ENCODE peak calls at places on chromosomes 13 and 19, in eight cellular contexts. Z is GM23248, R is AG04450, X is left cardiac atrium, M is fibroblast of lung, Q is NCI-H2081, S is HFFc6, C is NCI-H1694 treated with DMSO at 0.1 percent for 48 hours. O is an unnamed sample.

GRCh38 chr19:29879655-29879974 is 62.4 kb upstream of the URI1 start:
- DNase-seq in Z (no peak), R (no peak), X (no peak), M (no peak), Q (no peak), S (no peak), C (no peak), O (no peak)

GRCh38 chr19:41994521-41994971 is 516 bp upstream of the ATP1A3 start:
- DNase-seq in Z (no peak), R (no peak), X (no peak), M (no peak), Q (no peak), S (no peak), C (no peak), O (no peak)

GRCh38 chr13:48890386-48890785 is 85.3 kb upstream of the FNDC3A start:
- DNase-seq in Z (peak), R (no peak), X (no peak), M (peak), Q (no peak), S (no peak), C (no peak), O (no peak)

GRCh38 chr19:55809381-55810058 is 22.3 kb downstream of the NLRP11 start:
- DNase-seq in Z (peak), R (no peak), X (peak), M (peak), Q (peak), S (peak), C (peak), O (no peak)

GRCh38 chr13:46749951-46750350 is 47.0 kb downstream of the ESD start:
- DNase-seq in Z (peak), R (no peak), X (no peak), M (peak), Q (no peak), S (no peak), C (no peak), O (no peak)

GRCh38 chr19:8611890-8612806 is 1.6 kb upstream of the ADAMTS10 start:
- DNase-seq in Z (peak), R (no peak), X (peak), M (peak), Q (no peak), S (peak), C (no peak), O (peak)

GRCh38 chr13:60759499-60759898 is 362.5 kb downstream of the TDRD3 start:
- DNase-seq in Z (no peak), R (no peak), X (no peak), M (peak), Q (no peak), S (no peak), C (no peak), O (no peak)

GRCh38 chr13:50581586-50582196 is 261.8 kb downstream of the DLEU7 start:
- DNase-seq in Z (no peak), R (no peak), X (no peak), M (no peak), Q (no peak), S (no peak), C (no peak), O (no peak)

GRCh38 chr13:94859812-94860210 is 147.5 kb upstream of the SOX21 start:
- DNase-seq in Z (no peak), R (no peak), X (no peak), M (no peak), Q (no peak), S (no peak), C (no peak), O (no peak)

GRCh38 chr13:59088716-59089115 is 1075.0 kb downstream of the DIAPH3 start:
- DNase-seq in Z (no peak), R (no peak), X (no peak), M (peak), Q (no peak), S (no peak), C (no peak), O (no peak)

GRCh38 chr13:99823961-99824360 is 147.6 kb downstream of the ZIC5 start:
- DNase-seq in Z (no peak), R (no peak), X (no peak), M (no peak), Q (no peak), S (no peak), C (no peak), O (no peak)

GRCh38 chr13:29878101-29878500 is 27.7 kb upstream of the UBL3 start:
- DNase-seq in Z (no peak), R (no peak), X (no peak), M (no peak), Q (no peak), S (no peak), C (no peak), O (no peak)

GRCh38 chr19:18519962-18520847 is 1.7 kb downstream of the ELL start:
- DNase-seq in Z (peak), R (peak), X (peak), M (peak), Q (peak), S (peak), C (peak), O (peak)

GRCh38 chr13:99949657-99950413 is 21.7 kb downstream of the ZIC5 start:
- DNase-seq in Z (no peak), R (no peak), X (no peak), M (no peak), Q (no peak), S (no peak), C (no peak), O (no peak)

GRCh38 chr13:74026753-74027152 is 107.5 kb downstream of the KLF12 start:
- DNase-seq in Z (no peak), R (no peak), X (no peak), M (peak), Q (peak), S (no peak), C (no peak), O (no peak)

GRCh38 chr19:45474941-45475516 is 7.2 kb downstream of the FOSB start:
- DNase-seq in Z (peak), R (no peak), X (no peak), M (no peak), Q (no peak), S (peak), C (no peak), O (no peak)

GRCh38 chr13:45167611-45168554 is 33.0 kb downstream of the KCTD4 start:
- DNase-seq in Z (peak), R (no peak), X (peak), M (peak), Q (peak), S (no peak), C (no peak), O (no peak)

GRCh38 chr13:112880221-112880641 is 88.8 kb upstream of the MCF2L start:
- DNase-seq in Z (no peak), R (no peak), X (no peak), M (no peak), Q (no peak), S (no peak), C (no peak), O (no peak)

GRCh38 chr13:83884141-83884540 is 1.9 kb upstream of the SLITRK1 start:
- DNase-seq in Z (no peak), R (no peak), X (no peak), M (no peak), Q (no peak), S (peak), C (no peak), O (no peak)

O was measured in BJ.